ENCODE peak calls at places on chromosomes 1 and 21, in nine cellular contexts. Y is heart right ventricle, E is pancreas, S is GM12892, D is hippocampal formation, A is NCI-H748 treated with DMSO at 0.1 percent for 48 hours, B is lower leg skin, C is psoas muscle, Q is OCI-LY7. W is an unnamed sample.

GRCh38 chr1:169119405-169119804 is 12.9 kb downstream of the ATP1B1 start:
- DNase-seq in Y (no peak), E (no peak), S (no peak), D (no peak), A (no peak), B (no peak), C (no peak), Q (no peak), W (peak)

GRCh38 chr1:32816676-32817158 is 441 bp downstream of the YARS1 start:
- DNase-seq in Y (peak), E (no peak), S (no peak), D (peak), A (no peak), B (no peak), C (no peak), Q (no peak), W (peak)

GRCh38 chr1:93801471-93801870 is 77.5 kb downstream of the DNTTIP2 start:
- DNase-seq in Y (no peak), E (no peak), S (no peak), D (no peak), A (no peak), B (no peak), C (no peak), Q (no peak), W (no peak)

GRCh38 chr1:57112148-57112547 is 146.3 kb upstream of the C8B start:
- DNase-seq in Y (no peak), E (no peak), S (no peak), D (no peak), A (no peak), B (no peak), C (no peak), Q (no peak), W (peak)

GRCh38 chr1:204736861-204737260 is 51.3 kb upstream of the LRRN2 start:
- DNase-seq in Y (no peak), E (no peak), S (no peak), D (peak), A (no peak), B (no peak), C (no peak), Q (no peak), W (no peak)

GRCh38 chr21:46065215-46065992 is 32.5 kb upstream of the COL6A2 start:
- DNase-seq in Y (peak), E (no peak), S (no peak), D (no peak), A (no peak), B (peak), C (peak), Q (no peak), W (no peak)

GRCh38 chr1:54995013-54995760 is 3.5 kb upstream of the BSND start:
- DNase-seq in Y (no peak), E (no peak), S (no peak), D (no peak), A (no peak), B (no peak), C (no peak), Q (no peak), W (no peak)

GRCh38 chr21:35051287-35051818 is 2.3 kb upstream of the RUNX1 start:
- DNase-seq in Y (peak), E (peak), S (peak), D (peak), A (peak), B (peak), C (peak), Q (peak), W (no peak)

GRCh38 chr1:115949156-115949555 is 27.2 kb upstream of the SLC22A15 start:
- DNase-seq in Y (no peak), E (no peak), S (no peak), D (no peak), A (no peak), B (no peak), C (no peak), Q (no peak), W (peak)

GRCh38 chr1:29933110-29933509 is 696.8 kb downstream of the PTPRU start:
- DNase-seq in Y (no peak), E (no peak), S (no peak), D (no peak), A (no peak), B (no peak), C (no peak), Q (no peak), W (no peak)

GRCh38 chr1:48697066-48697707 is 79.5 kb downstream of the BEND5 start:
- DNase-seq in Y (peak), E (no peak), S (no peak), D (no peak), A (peak), B (peak), C (peak), Q (peak), W (no peak)

GRCh38 chr1:106360252-106360651 is 696.2 kb upstream of the PRMT6 start:
- DNase-seq in Y (no peak), E (no peak), S (no peak), D (no peak), A (no peak), B (no peak), C (no peak), Q (no peak), W (no peak)

GRCh38 chr1:167196185-167196584 is 24.5 kb upstream of the POU2F1 start:
- DNase-seq in Y (no peak), E (no peak), S (no peak), D (no peak), A (peak), B (no peak), C (no peak), Q (no peak), W (peak)

GRCh38 chr1:175471039-175471800 is 272.2 kb downstream of the TNR start:
- DNase-seq in Y (no peak), E (no peak), S (no peak), D (no peak), A (no peak), B (peak), C (no peak), Q (no peak), W (peak)

GRCh38 chr1:226547754-226548191 is 791 bp upstream of the STUM start:
- DNase-seq in Y (peak), E (peak), S (peak), D (peak), A (peak), B (peak), C (peak), Q (peak), W (peak)

GRCh38 chr1:40044065-40044575 is 3.6 kb downstream of the CAP1 start:
- DNase-seq in Y (no peak), E (no peak), S (no peak), D (no peak), A (no peak), B (no peak), C (no peak), Q (peak), W (no peak)